ENCODE peak calls at places on chromosomes 16 and 17, in four cellular contexts. J is LHCN-M2, B is GM12865, P is fibroblast of pulmonary artery. I is an unnamed sample.
A peak's percentile ranks its signal among the peaks of the same experiment; 100 is the strongest.

GRCh38 chr16:76511203-76511602 is 234.0 kb downstream of the CNTNAP4 start:
- DNase-seq in J (no peak), B (peak; percentile 36), P (no peak), I (peak; percentile 68)

GRCh38 chr17:3750926-3751325 is 27.2 kb downstream of the HASPIN start:
- DNase-seq in J (no peak), B (peak; percentile 83), P (no peak), I (no peak)

GRCh38 chr16:53429221-53429943 is 4.9 kb upstream of the RBL2 start:
- DNase-seq in J (peak; percentile 43), B (no peak), P (peak; percentile 77), I (no peak)

GRCh38 chr17:66837883-66838665 is 3.2 kb downstream of the CACNG5 start:
- DNase-seq in J (no peak), B (no peak), P (no peak), I (no peak)

GRCh38 chr16:87132361-87133014 is 184.7 kb downstream of the C16orf95 start:
- DNase-seq in J (peak; percentile 13), B (no peak), P (peak; percentile 64), I (no peak)

GRCh38 chr17:3693829-3694231 is 2.1 kb downstream of the P2RX5 start:
- DNase-seq in J (peak; percentile 63), B (peak; percentile 96), P (no peak), I (peak; percentile 59)

GRCh38 chr17:45687594-45687993 is 96.5 kb upstream of the CRHR1 start:
- DNase-seq in J (no peak), B (no peak), P (no peak), I (no peak)

GRCh38 chr17:73064084-73064938 is 28.2 kb downstream of the SLC39A11 start:
- DNase-seq in J (peak; percentile 35), B (no peak), P (no peak), I (no peak)

GRCh38 chr16:28837672-28838557 is 8.2 kb downstream of the TUFM start:
- DNase-seq in J (no peak), B (no peak), P (no peak), I (no peak)